ENCODE peak calls at places on chromosomes 1 and 21, in eight cellular contexts. One of them, this sample, is unnamed.

GRCh38 chr1:223401873-223402789 is 8.9 kb downstream of the CCDC185 start:
- DNase-seq in H9: no peak
- DNase-seq in ELR: peak; percentile 81
- DNase-seq in lower lobe of right lung: no peak
- DNase-seq in RPMI8226: no peak
- DNase-seq in RWPE1: peak; percentile 93
- DNase-seq in mesothelial cell of epicardium: no peak
- DNase-seq in GM04503: peak; percentile 60
- DNase-seq in this sample: no peak

GRCh38 chr1:10693497-10694273 is 102.8 kb downstream of the CASZ1 start:
- DNase-seq in H9: no peak
- DNase-seq in GM04503: no peak
- DNase-seq in RWPE1: peak; percentile 40
- DNase-seq in ELR: peak; percentile 39
- DNase-seq in lower lobe of right lung: peak; percentile 68
- DNase-seq in RPMI8226: peak; percentile 55
- DNase-seq in mesothelial cell of epicardium: peak; percentile 61
- DNase-seq in this sample: peak; percentile 30

GRCh38 chr1:57489342-57490036 is 65.6 kb upstream of the DAB1 start:
- DNase-seq in RWPE1: peak; percentile 15
- DNase-seq in H9: no peak
- DNase-seq in mesothelial cell of epicardium: no peak
- DNase-seq in GM04503: peak; percentile 51
- DNase-seq in lower lobe of right lung: no peak
- DNase-seq in ELR: peak; percentile 91
- DNase-seq in RPMI8226: no peak
- DNase-seq in this sample: no peak

GRCh38 chr1:18336811-18337210 is 143.9 kb upstream of the KLHDC7A start:
- DNase-seq in GM04503: no peak
- DNase-seq in mesothelial cell of epicardium: no peak
- DNase-seq in ELR: no peak
- DNase-seq in RPMI8226: no peak
- DNase-seq in lower lobe of right lung: no peak
- DNase-seq in RWPE1: no peak
- DNase-seq in H9: no peak
- DNase-seq in this sample: no peak

GRCh38 chr1:101632548-101633256 is 364.0 kb downstream of the OLFM3 start:
- DNase-seq in mesothelial cell of epicardium: no peak
- DNase-seq in H9: no peak
- DNase-seq in GM04503: no peak
- DNase-seq in lower lobe of right lung: no peak
- DNase-seq in RWPE1: no peak
- DNase-seq in RPMI8226: peak; percentile 83
- DNase-seq in ELR: no peak
- DNase-seq in this sample: peak; percentile 6

GRCh38 chr1:6148497-6149241 is 31.5 kb downstream of the CHD5 start:
- DNase-seq in lower lobe of right lung: peak; percentile 71
- DNase-seq in H9: peak; percentile 94
- DNase-seq in RWPE1: peak; percentile 90
- DNase-seq in GM04503: no peak
- DNase-seq in mesothelial cell of epicardium: peak; percentile 73
- DNase-seq in RPMI8226: peak; percentile 65
- DNase-seq in ELR: no peak
- DNase-seq in this sample: peak; percentile 82

GRCh38 chr1:93681549-93682412 is at the start of gene BCAR3:
- DNase-seq in ELR: peak; percentile 85
- DNase-seq in lower lobe of right lung: peak; percentile 85
- DNase-seq in mesothelial cell of epicardium: peak; percentile 74
- DNase-seq in RWPE1: peak; percentile 75
- DNase-seq in H9: peak; percentile 85
- DNase-seq in RPMI8226: peak; percentile 7
- DNase-seq in GM04503: no peak
- DNase-seq in this sample: peak; percentile 83

GRCh38 chr1:67647036-67647798 is 37.8 kb upstream of the GADD45A start:
- DNase-seq in lower lobe of right lung: no peak
- DNase-seq in GM04503: no peak
- DNase-seq in mesothelial cell of epicardium: no peak
- DNase-seq in H9: no peak
- DNase-seq in RPMI8226: no peak
- DNase-seq in ELR: peak; percentile 28
- DNase-seq in RWPE1: no peak
- DNase-seq in this sample: peak; percentile 38

GRCh38 chr1:235415008-235415904 is 48.0 kb downstream of the TBCE start:
- DNase-seq in H9: peak; percentile 74
- DNase-seq in GM04503: peak; percentile 23
- DNase-seq in ELR: peak; percentile 84
- DNase-seq in RPMI8226: peak; percentile 80
- DNase-seq in mesothelial cell of epicardium: peak; percentile 48
- DNase-seq in RWPE1: peak; percentile 62
- DNase-seq in lower lobe of right lung: peak; percentile 73
- DNase-seq in this sample: peak; percentile 74

GRCh38 chr1:78520216-78520615 is 29.4 kb downstream of the PTGFR start:
- DNase-seq in lower lobe of right lung: no peak
- DNase-seq in H9: no peak
- DNase-seq in GM04503: no peak
- DNase-seq in mesothelial cell of epicardium: no peak
- DNase-seq in RPMI8226: no peak
- DNase-seq in RWPE1: no peak
- DNase-seq in ELR: no peak
- DNase-seq in this sample: no peak

GRCh38 chr1:231971397-231972233 is 345.0 kb downstream of the DISC1 start:
- DNase-seq in RPMI8226: no peak
- DNase-seq in H9: no peak
- DNase-seq in GM04503: no peak
- DNase-seq in mesothelial cell of epicardium: no peak
- DNase-seq in RWPE1: peak; percentile 4
- DNase-seq in ELR: peak; percentile 25
- DNase-seq in lower lobe of right lung: no peak
- DNase-seq in this sample: no peak

GRCh38 chr21:42125571-42126544 is 54.7 kb downstream of the UMODL1 start:
- DNase-seq in lower lobe of right lung: no peak
- DNase-seq in ELR: peak; percentile 24
- DNase-seq in GM04503: no peak
- DNase-seq in H9: peak; percentile 43
- DNase-seq in mesothelial cell of epicardium: no peak
- DNase-seq in RWPE1: no peak
- DNase-seq in RPMI8226: peak; percentile 46
- DNase-seq in this sample: no peak

GRCh38 chr1:210467440-210468040 is 138.8 kb downstream of the HHAT start:
- DNase-seq in RPMI8226: no peak
- DNase-seq in lower lobe of right lung: no peak
- DNase-seq in mesothelial cell of epicardium: no peak
- DNase-seq in H9: no peak
- DNase-seq in RWPE1: no peak
- DNase-seq in ELR: no peak
- DNase-seq in GM04503: peak; percentile 14
- DNase-seq in this sample: no peak

GRCh38 chr21:31426235-31426797 is 82.3 kb upstream of the TIAM1 start:
- DNase-seq in mesothelial cell of epicardium: no peak
- DNase-seq in ELR: no peak
- DNase-seq in lower lobe of right lung: no peak
- DNase-seq in RPMI8226: no peak
- DNase-seq in H9: no peak
- DNase-seq in GM04503: no peak
- DNase-seq in RWPE1: no peak
- DNase-seq in this sample: no peak

GRCh38 chr1:53585116-53585515 is 125.9 kb downstream of the DMRTB1 start:
- DNase-seq in ELR: no peak
- DNase-seq in RWPE1: no peak
- DNase-seq in lower lobe of right lung: no peak
- DNase-seq in GM04503: no peak
- DNase-seq in H9: peak; percentile 2
- DNase-seq in mesothelial cell of epicardium: peak; percentile 34
- DNase-seq in RPMI8226: peak; percentile 63
- DNase-seq in this sample: no peak

GRCh38 chr1:184051485-184052193 is at the start of gene TSEN15:
- DNase-seq in RPMI8226: peak; percentile 94
- DNase-seq in H9: peak; percentile 71
- DNase-seq in ELR: peak; percentile 88
- DNase-seq in lower lobe of right lung: peak; percentile 88
- DNase-seq in GM04503: peak; percentile 34
- DNase-seq in mesothelial cell of epicardium: peak; percentile 81
- DNase-seq in RWPE1: peak; percentile 81
- DNase-seq in this sample: peak; percentile 85

GRCh38 chr1:70840260-70840953 is 207.2 kb downstream of the PTGER3 start:
- DNase-seq in ELR: no peak
- DNase-seq in GM04503: peak; percentile 58
- DNase-seq in H9: no peak
- DNase-seq in mesothelial cell of epicardium: no peak
- DNase-seq in lower lobe of right lung: no peak
- DNase-seq in RPMI8226: no peak
- DNase-seq in RWPE1: no peak
- DNase-seq in this sample: no peak

GRCh38 chr1:4959216-4959615 is 304.8 kb downstream of the AJAP1 start:
- DNase-seq in GM04503: no peak
- DNase-seq in RPMI8226: no peak
- DNase-seq in lower lobe of right lung: no peak
- DNase-seq in H9: no peak
- DNase-seq in RWPE1: no peak
- DNase-seq in ELR: no peak
- DNase-seq in mesothelial cell of epicardium: no peak
- DNase-seq in this sample: no peak

GRCh38 chr1:196779093-196779492 is 4.5 kb downstream of the CFHR3 start:
- DNase-seq in H9: no peak
- DNase-seq in RPMI8226: no peak
- DNase-seq in ELR: peak; percentile 4
- DNase-seq in mesothelial cell of epicardium: no peak
- DNase-seq in RWPE1: no peak
- DNase-seq in lower lobe of right lung: no peak
- DNase-seq in GM04503: no peak
- DNase-seq in this sample: no peak

GRCh38 chr21:44706706-44707615 is 4.4 kb downstream of the TSPEAR start:
- DNase-seq in GM04503: no peak
- DNase-seq in RWPE1: no peak
- DNase-seq in H9: no peak
- DNase-seq in ELR: no peak
- DNase-seq in mesothelial cell of epicardium: peak; percentile 36
- DNase-seq in RPMI8226: no peak
- DNase-seq in lower lobe of right lung: no peak
- DNase-seq in this sample: no peak

GRCh38 chr1:71828431-71829012 is 453.8 kb downstream of the NEGR1 start:
- DNase-seq in mesothelial cell of epicardium: no peak
- DNase-seq in GM04503: no peak
- DNase-seq in RWPE1: no peak
- DNase-seq in lower lobe of right lung: no peak
- DNase-seq in H9: no peak
- DNase-seq in RPMI8226: no peak
- DNase-seq in ELR: no peak
- DNase-seq in this sample: no peak

GRCh38 chr21:31580866-31581276 is 78.6 kb upstream of the SOD1 start:
- DNase-seq in RWPE1: peak; percentile 54
- DNase-seq in GM04503: no peak
- DNase-seq in mesothelial cell of epicardium: peak; percentile 79
- DNase-seq in lower lobe of right lung: peak; percentile 72
- DNase-seq in RPMI8226: peak; percentile 75
- DNase-seq in H9: peak; percentile 74
- DNase-seq in ELR: peak; percentile 58
- DNase-seq in this sample: peak; percentile 75

GRCh38 chr1:109199710-109200109 is 14.0 kb upstream of the SARS1 start:
- DNase-seq in RPMI8226: no peak
- DNase-seq in mesothelial cell of epicardium: no peak
- DNase-seq in GM04503: no peak
- DNase-seq in ELR: no peak
- DNase-seq in lower lobe of right lung: no peak
- DNase-seq in H9: no peak
- DNase-seq in RWPE1: no peak
- DNase-seq in this sample: no peak

GRCh38 chr1:154556422-154556821 is 2.0 kb downstream of the UBE2Q1 start:
- DNase-seq in H9: no peak
- DNase-seq in lower lobe of right lung: no peak
- DNase-seq in mesothelial cell of epicardium: no peak
- DNase-seq in ELR: peak; percentile 40
- DNase-seq in RPMI8226: no peak
- DNase-seq in RWPE1: no peak
- DNase-seq in GM04503: no peak
- DNase-seq in this sample: peak; percentile 76

GRCh38 chr1:180166436-180166800 is 11.7 kb downstream of the QSOX1 start:
- DNase-seq in ELR: no peak
- DNase-seq in H9: no peak
- DNase-seq in GM04503: no peak
- DNase-seq in RPMI8226: no peak
- DNase-seq in lower lobe of right lung: no peak
- DNase-seq in mesothelial cell of epicardium: no peak
- DNase-seq in RWPE1: no peak
- DNase-seq in this sample: no peak

GRCh38 chr21:16193758-16194606 is 464.2 kb downstream of the USP25 start:
- DNase-seq in mesothelial cell of epicardium: peak; percentile 45
- DNase-seq in GM04503: no peak
- DNase-seq in lower lobe of right lung: peak; percentile 61
- DNase-seq in H9: peak; percentile 39
- DNase-seq in RWPE1: peak; percentile 11
- DNase-seq in RPMI8226: peak; percentile 90
- DNase-seq in ELR: peak; percentile 83
- DNase-seq in this sample: peak; percentile 87

GRCh38 chr21:42350271-42350885 is 416 bp downstream of the TFF2 start:
- DNase-seq in H9: no peak
- DNase-seq in RPMI8226: no peak
- DNase-seq in lower lobe of right lung: no peak
- DNase-seq in mesothelial cell of epicardium: peak; percentile 22
- DNase-seq in GM04503: no peak
- DNase-seq in ELR: no peak
- DNase-seq in RWPE1: no peak
- DNase-seq in this sample: no peak

GRCh38 chr1:154557248-154557938 is 1.1 kb downstream of the UBE2Q1 start:
- DNase-seq in mesothelial cell of epicardium: no peak
- DNase-seq in GM04503: no peak
- DNase-seq in RPMI8226: peak; percentile 19
- DNase-seq in ELR: no peak
- DNase-seq in H9: no peak
- DNase-seq in lower lobe of right lung: no peak
- DNase-seq in RWPE1: no peak
- DNase-seq in this sample: no peak

GRCh38 chr1:172680733-172681275 is 21.9 kb downstream of the FASLG start:
- DNase-seq in lower lobe of right lung: no peak
- DNase-seq in GM04503: no peak
- DNase-seq in RWPE1: no peak
- DNase-seq in RPMI8226: peak; percentile 28
- DNase-seq in mesothelial cell of epicardium: no peak
- DNase-seq in H9: peak; percentile 45
- DNase-seq in ELR: no peak
- DNase-seq in this sample: peak; percentile 20

GRCh38 chr1:56676571-56677035 is 31.5 kb downstream of the PRKAA2 start:
- DNase-seq in lower lobe of right lung: no peak
- DNase-seq in RWPE1: peak; percentile 45
- DNase-seq in GM04503: peak; percentile 36
- DNase-seq in H9: no peak
- DNase-seq in RPMI8226: no peak
- DNase-seq in ELR: peak; percentile 93
- DNase-seq in mesothelial cell of epicardium: no peak
- DNase-seq in this sample: no peak

GRCh38 chr1:13889495-13889894 is 189.5 kb downstream of the PRDM2 start:
- DNase-seq in GM04503: no peak
- DNase-seq in lower lobe of right lung: no peak
- DNase-seq in RPMI8226: no peak
- DNase-seq in mesothelial cell of epicardium: no peak
- DNase-seq in ELR: no peak
- DNase-seq in RWPE1: no peak
- DNase-seq in H9: no peak
- DNase-seq in this sample: no peak

GRCh38 chr1:226863446-226863845 is 7.0 kb upstream of the PSEN2 start:
- DNase-seq in RPMI8226: no peak
- DNase-seq in mesothelial cell of epicardium: no peak
- DNase-seq in lower lobe of right lung: no peak
- DNase-seq in H9: peak; percentile 57
- DNase-seq in GM04503: peak; percentile 49
- DNase-seq in RWPE1: no peak
- DNase-seq in ELR: peak; percentile 85
- DNase-seq in this sample: peak; percentile 76

GRCh38 chr1:19744335-19744743 is 55.4 kb downstream of the TMCO4 start:
- DNase-seq in RPMI8226: no peak
- DNase-seq in ELR: no peak
- DNase-seq in GM04503: no peak
- DNase-seq in lower lobe of right lung: no peak
- DNase-seq in H9: no peak
- DNase-seq in mesothelial cell of epicardium: no peak
- DNase-seq in RWPE1: no peak
- DNase-seq in this sample: no peak

GRCh38 chr1:6517435-6517851 is 26.0 kb upstream of the PLEKHG5 start:
- DNase-seq in lower lobe of right lung: peak; percentile 43
- DNase-seq in H9: no peak
- DNase-seq in RWPE1: no peak
- DNase-seq in ELR: peak; percentile 42
- DNase-seq in RPMI8226: no peak
- DNase-seq in GM04503: no peak
- DNase-seq in mesothelial cell of epicardium: no peak
- DNase-seq in this sample: peak; percentile 86

This sample was measured in ELF-1.